ENCODE peak calls at places on chromosomes 2 and 18, in six cellular contexts. E is Ammon's horn; Y is right atrium auricular region; T is NCI-H510A treated with DMSO at 0.1 percent for 48 hours; Z is stimulated activated CD8-positive, alpha-beta memory T cell treated with anti-CD3 and anti-CD28 coated beads, Interleukin-7, amount 100 ng/mL, for 1 hour; O is fibroblast of lung. D is an unnamed sample.

GRCh38 chr2:117091438-117091837 is 723.1 kb upstream of the DDX18 start:
- DNase-seq in E (no peak), T (no peak), Y (no peak), O (no peak), Z (no peak), D (no peak)

GRCh38 chr2:241035142-241035817 is 36.9 kb downstream of the SNED1 start:
- DNase-seq in T (no peak), Y (peak), E (no peak), O (no peak), Z (peak), D (no peak)

GRCh38 chr2:156322103-156322671 is 10.3 kb downstream of the NR4A2 start:
- DNase-seq in E (no peak), Y (no peak), Z (no peak), O (no peak), T (no peak), D (no peak)

GRCh38 chr2:28842042-28842441 is 28.1 kb downstream of the TRMT61B start:
- DNase-seq in Y (no peak), E (no peak), Z (no peak), T (no peak), O (no peak), D (no peak)

GRCh38 chr2:55887351-55887750 is 36.2 kb downstream of the EFEMP1 start:
- DNase-seq in O (peak), Z (no peak), Y (no peak), T (no peak), E (no peak), D (no peak)

GRCh38 chr2:210309546-210310233 is 5.3 kb downstream of the MYL1 start:
- DNase-seq in O (no peak), Y (no peak), T (no peak), E (no peak), Z (no peak), D (no peak)

GRCh38 chr2:14492920-14493503 is 139.5 kb upstream of the LRATD1 start:
- DNase-seq in E (no peak), O (peak), T (no peak), Z (no peak), Y (no peak), D (no peak)

GRCh38 chr2:144515425-144515693 is 4.6 kb downstream of the ZEB2 start:
- DNase-seq in Z (no peak), T (no peak), O (no peak), Y (no peak), E (no peak), D (no peak)

GRCh38 chr2:161044095-161044874 is 115.9 kb upstream of the TANK start:
- DNase-seq in T (no peak), O (peak), Z (no peak), Y (no peak), E (no peak), D (no peak)

GRCh38 chr2:144432921-144433320 is 87.0 kb downstream of the ZEB2 start:
- DNase-seq in Y (no peak), Z (no peak), E (no peak), T (no peak), O (no peak), D (no peak)

GRCh38 chr18:24402209-24402785 is 4.7 kb upstream of the OSBPL1A start:
- DNase-seq in O (no peak), T (no peak), Y (no peak), E (no peak), Z (no peak), D (no peak)

D was measured in dorsolateral prefrontal cortex.